ENCODE peak calls at places on chromosome 20, in nine cellular contexts. Q is iPS DF 6.9; S is SJCRH30; G is naive thymus-derived CD8-positive, alpha-beta T cell; T is CD8-positive, alpha-beta memory T cell; M is SJSA1; H is GM13977; X is HFFc6; I is mesendoderm. Y is an unnamed sample.

GRCh38 chr20:30892704-30893345 is 364.6 kb upstream of the DEFB115 start:
- DNase-seq in X (no peak), G (no peak), S (no peak), H (no peak), Q (no peak), T (no peak), M (no peak), I (peak; percentile 48), Y (no peak)

GRCh38 chr20:23658336-23658735 is 20.6 kb upstream of the CST3 start:
- DNase-seq in X (no peak), T (no peak), Q (no peak), I (no peak), S (no peak), G (no peak), M (no peak), H (no peak), Y (no peak)

GRCh38 chr20:20668639-20669038 is 43.8 kb downstream of the RALGAPA2 start:
- DNase-seq in H (peak; percentile 62), T (no peak), G (no peak), Q (no peak), M (no peak), I (no peak), S (peak; percentile 10), X (no peak), Y (peak; percentile 53)

GRCh38 chr20:3276400-3277015 is 37.5 kb upstream of the SLC4A11 start:
- DNase-seq in G (no peak), I (peak; percentile 60), S (peak; percentile 54), T (no peak), M (no peak), Q (no peak), H (peak; percentile 58), X (peak; percentile 3), Y (no peak)

GRCh38 chr20:3228750-3229032 is 10.3 kb downstream of the SLC4A11 start:
- DNase-seq in Q (no peak), I (no peak), S (no peak), H (no peak), M (no peak), G (no peak), X (no peak), T (no peak), Y (no peak)

GRCh38 chr20:40658509-40658908 is 30.5 kb downstream of the MAFB start:
- DNase-seq in H (no peak), G (no peak), X (no peak), Q (no peak), M (no peak), T (no peak), I (no peak), S (no peak), Y (no peak)

GRCh38 chr20:14643146-14643545 is 305.7 kb upstream of the FLRT3 start:
- DNase-seq in Q (no peak), S (peak; percentile 88), X (no peak), I (no peak), G (no peak), H (no peak), T (no peak), M (no peak), Y (no peak)

GRCh38 chr20:57262244-57263126 is 4.0 kb downstream of the BMP7 start:
- DNase-seq in H (no peak), G (no peak), X (no peak), Q (no peak), S (no peak), I (peak; percentile 51), M (no peak), T (no peak), Y (no peak)

GRCh38 chr20:52191132-52191435 is 495 bp downstream of the ZFP64 start:
- DNase-seq in X (no peak), Q (no peak), I (no peak), S (peak; percentile 66), H (no peak), T (no peak), M (no peak), G (no peak), Y (no peak)

GRCh38 chr20:5890773-5891441 is 59.4 kb downstream of the TRMT6 start:
- DNase-seq in X (no peak), S (peak; percentile 15), H (no peak), I (no peak), T (no peak), G (no peak), Q (no peak), M (no peak), Y (no peak)

GRCh38 chr20:22690616-22691179 is 106.3 kb upstream of the FOXA2 start:
- DNase-seq in M (no peak), I (no peak), G (no peak), T (no peak), X (no peak), S (no peak), Q (no peak), H (no peak), Y (no peak)

GRCh38 chr20:62598761-62599194 is 43.5 kb upstream of the SLCO4A1 start:
- DNase-seq in T (no peak), X (no peak), M (no peak), Q (no peak), I (no peak), G (no peak), S (no peak), H (peak; percentile 61), Y (no peak)